ENCODE peak calls at places on chromosome 14, in four cellular contexts. C is CD8-positive, alpha-beta T cell; H is left cardiac atrium; N is SJCRH30. Q is an unnamed sample.

GRCh38 chr14:55780156-55780946 is 200.3 kb downstream of the KTN1 start:
- DNase-seq in C (no peak), N (peak; percentile 39), H (peak; percentile 78), Q (peak; percentile 76)

GRCh38 chr14:100476012-100476822 is 111.0 kb downstream of the BEGAIN start:
- DNase-seq in C (no peak), H (no peak), N (no peak), Q (no peak)

GRCh38 chr14:31286456-31287293 is 79.1 kb upstream of the HECTD1 start:
- DNase-seq in N (no peak), C (no peak), H (no peak), Q (no peak)

GRCh38 chr14:96852823-96853422 is 55.7 kb downstream of the VRK1 start:
- DNase-seq in C (no peak), H (no peak), N (peak; percentile 7), Q (no peak)

GRCh38 chr14:23569443-23570151 is 2.0 kb upstream of the AP1G2 start:
- DNase-seq in H (no peak), N (no peak), C (no peak), Q (no peak)

GRCh38 chr14:68970096-68970612 is 8.9 kb downstream of the ACTN1 start:
- DNase-seq in C (peak; percentile 74), H (no peak), N (no peak), Q (peak; percentile 38)

GRCh38 chr14:75234173-75234855 is 44.3 kb upstream of the FOS start:
- DNase-seq in N (peak; percentile 19), H (peak; percentile 59), C (no peak), Q (peak; percentile 83)

GRCh38 chr14:67411375-67411774 is 590 bp downstream of the PLEK2 start:
- DNase-seq in H (no peak), N (no peak), C (no peak), Q (no peak)

GRCh38 chr14:22822619-22823551 is 6.8 kb upstream of the MRPL52 start:
- DNase-seq in C (peak; percentile 83), N (peak; percentile 72), H (peak; percentile 83), Q (peak; percentile 94)

GRCh38 chr14:35346738-35347322 is 54.6 kb downstream of the PSMA6 start:
- DNase-seq in H (no peak), C (no peak), N (no peak), Q (no peak)

GRCh38 chr14:61429316-61429715 is 107.9 kb downstream of the PRKCH start:
- DNase-seq in H (no peak), N (no peak), C (no peak), Q (no peak)

GRCh38 chr14:21192875-21193535 is 37.1 kb upstream of the OR5AU1 start:
- DNase-seq in H (no peak), C (no peak), N (no peak), Q (no peak)

GRCh38 chr14:64244279-64244678 is 49.9 kb downstream of the ESR2 start:
- DNase-seq in H (no peak), C (no peak), N (no peak), Q (no peak)

GRCh38 chr14:53273671-53274072 is 120.5 kb upstream of the DDHD1 start:
- DNase-seq in H (no peak), C (no peak), N (no peak), Q (no peak)

GRCh38 chr14:53929871-53930685 is 26.5 kb downstream of the BMP4 start:
- DNase-seq in C (no peak), N (no peak), H (no peak), Q (no peak)

GRCh38 chr14:74705607-74706006 is 7.3 kb downstream of the AREL1 start:
- DNase-seq in H (no peak), C (no peak), N (no peak), Q (no peak)

GRCh38 chr14:22715186-22715812 is 51.2 kb upstream of the OXA1L start:
- DNase-seq in N (no peak), C (no peak), H (no peak), Q (no peak)

GRCh38 chr14:68139466-68140110 is 320.0 kb downstream of the RAD51B start:
- DNase-seq in N (no peak), C (no peak), H (no peak), Q (no peak)

GRCh38 chr14:96191355-96191754 is 13.3 kb upstream of the BDKRB2 start:
- DNase-seq in H (no peak), C (no peak), N (no peak), Q (no peak)

GRCh38 chr14:102020058-102020971 is 55.9 kb downstream of the DYNC1H1 start:
- DNase-seq in C (peak; percentile 70), N (no peak), H (no peak), Q (no peak)

GRCh38 chr14:94671870-94672444 is 59.8 kb downstream of the SERPINA3 start:
- DNase-seq in N (no peak), C (no peak), H (no peak), Q (peak; percentile 36)

GRCh38 chr14:33916663-33917565 is 34.0 kb downstream of the EGLN3 start:
- DNase-seq in N (no peak), C (no peak), H (no peak), Q (no peak)

GRCh38 chr14:69483765-69484443 is 624 bp upstream of the PLEKHD1 start:
- DNase-seq in C (no peak), H (peak; percentile 53), N (peak; percentile 91), Q (no peak)

GRCh38 chr14:90647469-90647868 is 168.8 kb downstream of the TTC7B start:
- DNase-seq in C (no peak), H (no peak), N (no peak), Q (no peak)